ENCODE peak calls at places on chromosomes 1 and 21, in six cellular contexts. Y, P, L, S, W and D are unnamed samples.

GRCh38 chr1:39177641-39178040 is 26.9 kb upstream of the MACF1 start:
- DNase-seq in W (no peak), L (no peak), Y (no peak), P (no peak), S (no peak), D (no peak)

GRCh38 chr1:212816567-212817278 is 25.0 kb downstream of the TATDN3 start:
- DNase-seq in Y (no peak), L (no peak), W (no peak), S (no peak), P (no peak), D (no peak)

GRCh38 chr1:201397675-201398074 is 1.4 kb downstream of the LAD1 start:
- DNase-seq in L (no peak), Y (no peak), W (no peak), P (peak; percentile 87), S (no peak), D (no peak)

GRCh38 chr1:111878649-111879048 is 110.8 kb downstream of the KCND3 start:
- DNase-seq in P (no peak), Y (no peak), S (no peak), L (no peak), W (no peak), D (no peak)

GRCh38 chr1:155729031-155729898 is 40.4 kb downstream of the DAP3 start:
- DNase-seq in W (peak; percentile 33), L (peak; percentile 58), Y (peak; percentile 75), S (no peak), P (peak; percentile 46), D (peak; percentile 53)

GRCh38 chr21:33332143-33332542 is 7.4 kb downstream of the IFNAR1 start:
- DNase-seq in W (no peak), Y (no peak), L (no peak), P (no peak), S (no peak), D (no peak)

GRCh38 chr1:91791103-91791502 is 94.8 kb downstream of the TGFBR3 start:
- DNase-seq in W (no peak), S (no peak), P (no peak), Y (no peak), L (no peak), D (no peak)

GRCh38 chr1:63892632-63893395 is 119.0 kb downstream of the ROR1 start:
- DNase-seq in S (no peak), W (no peak), L (peak; percentile 92), P (no peak), Y (peak; percentile 27), D (no peak)

GRCh38 chr21:29481641-29482040 is 182.9 kb downstream of the BACH1 start:
- DNase-seq in Y (no peak), W (peak; percentile 53), L (peak; percentile 74), S (no peak), P (no peak), D (no peak)

GRCh38 chr1:174262747-174263241 is 103.5 kb downstream of the RABGAP1L start:
- DNase-seq in S (no peak), W (peak; percentile 34), P (no peak), L (peak; percentile 68), Y (peak; percentile 47), D (no peak)

GRCh38 chr1:21579788-21580187 is 70.6 kb downstream of the ALPL start:
- DNase-seq in Y (no peak), P (no peak), L (no peak), S (no peak), W (no peak), D (no peak)

GRCh38 chr1:46623733-46624695 is 7.4 kb upstream of the MOB3C start:
- DNase-seq in P (no peak), Y (no peak), L (no peak), S (no peak), W (no peak), D (no peak)

GRCh38 chr1:170073893-170074249 is 624 bp downstream of the KIFAP3 start:
- DNase-seq in W (no peak), Y (no peak), P (no peak), S (no peak), L (no peak), D (no peak)

GRCh38 chr1:109635862-109636200 is 16.2 kb downstream of the AMPD2 start:
- DNase-seq in L (no peak), Y (no peak), P (no peak), W (no peak), S (no peak), D (no peak)

GRCh38 chr1:38486115-38486514 is 373.5 kb downstream of the RRAGC start:
- DNase-seq in P (no peak), S (no peak), W (no peak), Y (no peak), L (no peak), D (no peak)

GRCh38 chr1:7590426-7590790 is 180.7 kb upstream of the VAMP3 start:
- DNase-seq in P (no peak), S (no peak), Y (no peak), W (no peak), L (no peak), D (no peak)

GRCh38 chr1:99264201-99265021 is at the start of gene PLPPR4:
- DNase-seq in P (peak; percentile 34), Y (peak; percentile 84), L (peak; percentile 62), W (no peak), S (peak; percentile 90), D (peak; percentile 78)

GRCh38 chr1:233843523-233844204 is 60.8 kb upstream of the SLC35F3 start:
- DNase-seq in L (peak; percentile 70), W (no peak), S (no peak), P (no peak), Y (no peak), D (no peak)

GRCh38 chr1:154871374-154871773 is 1.3 kb upstream of the KCNN3 start:
- DNase-seq in Y (no peak), S (no peak), L (no peak), W (no peak), P (no peak), D (no peak)

GRCh38 chr1:203084588-203085527 is 954 bp downstream of the MYOG start:
- DNase-seq in P (no peak), Y (no peak), S (no peak), L (no peak), W (no peak), D (no peak)

GRCh38 chr1:37485902-37486679 is 11.7 kb downstream of the ZC3H12A start:
- DNase-seq in L (no peak), W (no peak), P (peak; percentile 24), S (no peak), Y (no peak), D (no peak)

GRCh38 chr1:181482521-181483083 is 715 bp upstream of the CACNA1E start:
- DNase-seq in L (peak; percentile 20), P (peak; percentile 54), W (no peak), Y (no peak), S (peak; percentile 91), D (peak; percentile 84)

GRCh38 chr1:154608522-154609294 is 722 bp upstream of the ADAR start:
- DNase-seq in S (peak; percentile 80), L (peak; percentile 64), Y (peak; percentile 52), W (no peak), P (peak; percentile 52), D (peak; percentile 38)

GRCh38 chr1:223738465-223739365 is 26.4 kb downstream of the CAPN2 start:
- DNase-seq in P (peak; percentile 76), Y (no peak), L (no peak), S (no peak), W (no peak), D (no peak)
- TF ChIP-seq CTCF in P (no peak), Y (no peak), L (no peak), S (no peak), W (no peak), D (no peak)

GRCh38 chr21:15520811-15521643 is 208.8 kb upstream of the USP25 start:
- DNase-seq in S (peak; percentile 6), P (no peak), Y (no peak), L (no peak), W (no peak), D (no peak)
- TF ChIP-seq CTCF in S (no peak), P (no peak), Y (peak; percentile 57), L (peak; percentile 12), W (peak; percentile 47), D (peak; percentile 15)

GRCh38 chr1:185317034-185317885 is at the start of gene IVNS1ABP:
- DNase-seq in Y (peak; percentile 94), L (peak; percentile 90), W (peak; percentile 67), S (peak; percentile 99), P (peak; percentile 98), D (peak; percentile 90)
- TF ChIP-seq CTCF in Y (peak; percentile 5), L (peak; percentile 14), W (peak; percentile 10), S (peak; percentile 42), P (peak; percentile 10), D (no peak)

DNA sequence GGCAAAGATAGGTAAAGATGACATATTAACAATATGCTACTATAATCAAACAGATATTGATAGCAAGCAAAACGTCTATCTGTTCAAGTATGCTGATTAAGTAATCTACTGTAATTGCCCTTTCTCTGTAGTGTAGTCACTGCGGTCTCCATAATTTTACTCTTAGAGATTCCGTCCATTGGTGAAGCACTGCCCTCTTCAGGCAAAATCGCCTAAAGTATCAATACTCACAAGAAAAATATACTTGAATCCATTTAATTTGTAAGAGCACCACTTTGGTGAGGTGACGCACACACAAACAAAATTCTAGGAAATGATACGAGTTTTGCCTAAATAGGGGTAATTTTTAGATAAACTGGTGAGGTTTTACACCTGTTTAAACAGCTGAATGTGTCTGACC is 434.6 kb upstream of the CHRM3 start:
- DNase-seq in Y (peak; percentile 49), W (no peak), P (peak; percentile 22), S (no peak), L (peak; percentile 61), D (peak; percentile 30)
- TF ChIP-seq CTCF in Y (peak; percentile 72), W (no peak), P (no peak), S (no peak), L (peak; percentile 42), D (peak; percentile 48)

DNA sequence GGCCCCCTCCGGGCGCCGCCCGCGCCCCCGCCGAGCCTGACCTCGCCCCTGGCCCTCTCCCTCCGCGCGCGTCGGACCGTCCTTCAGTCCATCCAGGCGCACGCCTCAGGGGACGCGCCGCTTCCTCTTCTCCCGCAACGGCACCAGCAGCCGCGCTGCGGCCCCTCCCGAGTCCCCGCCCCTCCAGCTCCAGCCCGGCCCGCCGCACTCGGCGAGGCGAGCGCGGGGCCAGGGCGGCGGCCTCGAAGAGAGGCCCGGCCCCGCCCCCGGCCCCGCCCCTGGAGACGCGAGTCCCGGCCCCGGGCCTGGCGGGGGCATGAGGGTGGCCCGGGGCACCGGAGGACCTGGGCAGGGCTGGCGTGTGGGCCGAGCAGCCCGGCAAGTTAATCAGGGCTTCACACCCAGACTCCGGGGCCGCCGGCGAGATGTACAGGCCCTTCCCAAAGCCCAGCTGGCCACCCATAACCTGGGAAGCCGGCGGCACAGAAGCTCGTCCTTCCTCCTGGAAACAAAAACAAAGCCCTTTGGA is at the start of gene IGSF3:
- DNase-seq in P (peak; percentile 86), S (peak; percentile 95), L (peak; percentile 47), W (no peak), Y (peak; percentile 91), D (peak; percentile 86)
- TF ChIP-seq CTCF in P (no peak), S (no peak), L (no peak), W (no peak), Y (no peak), D (no peak)

DNA sequence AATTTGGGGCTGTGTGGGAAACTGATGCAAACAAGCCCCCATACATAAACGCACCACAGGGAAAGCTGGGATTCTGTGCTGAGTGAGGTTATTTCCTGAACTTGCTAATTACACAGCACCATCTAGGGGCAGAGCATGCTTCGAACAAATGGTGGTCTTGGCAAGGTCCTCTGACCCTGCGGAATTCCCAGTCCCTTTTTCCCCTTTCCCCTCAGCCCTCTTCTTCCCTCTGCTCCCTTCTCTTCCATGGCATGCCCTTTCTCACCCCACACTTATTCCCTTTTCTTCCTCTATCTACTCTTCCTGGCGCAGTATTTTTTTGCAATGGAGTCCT is 134.5 kb upstream of the VANGL1 start:
- DNase-seq in Y (peak; percentile 25), S (no peak), L (peak; percentile 67), P (no peak), W (no peak), D (peak; percentile 34)
- TF ChIP-seq CTCF in Y (peak; percentile 53), S (no peak), L (peak; percentile 82), P (no peak), W (peak; percentile 72), D (no peak)